ENCODE peak calls at places on chromosomes 2 and 18, in eight cellular contexts. Z is adrenal gland, K is PC-3, R is nephron progenitor cell, E is neural crest cell, L is HCT116, U is GM10248, B is PC-9. S is an unnamed sample.

GRCh38 chr2:204024503-204024902 is 87.9 kb downstream of the ICOS start:
- DNase-seq in R (peak; percentile 27), L (peak; percentile 19), B (no peak), E (peak; percentile 22), K (peak; percentile 68), Z (peak; percentile 19), U (no peak), S (no peak)

GRCh38 chr2:158128168-158128973 is 26.7 kb downstream of the UPP2 start:
- DNase-seq in B (no peak), R (no peak), K (peak; percentile 65), E (no peak), Z (no peak), L (no peak), U (no peak), S (no peak)

GRCh38 chr2:42979416-42979869 is 187.1 kb upstream of the HAAO start:
- DNase-seq in B (no peak), U (no peak), R (no peak), Z (no peak), K (peak; percentile 45), L (no peak), E (no peak), S (no peak)

GRCh38 chr18:74906189-74906588 is 302.8 kb downstream of the PTGR3 start:
- DNase-seq in K (peak; percentile 75), U (no peak), Z (no peak), E (no peak), L (no peak), B (peak; percentile 67), R (no peak), S (no peak)

GRCh38 chr2:72028351-72028995 is 119.2 kb downstream of the CYP26B1 start:
- DNase-seq in R (no peak), L (no peak), U (no peak), B (no peak), K (no peak), Z (no peak), E (peak; percentile 0), S (no peak)

GRCh38 chr2:86097913-86098312 is 7.8 kb downstream of the POLR1A start:
- DNase-seq in U (no peak), B (no peak), Z (no peak), R (no peak), L (no peak), E (no peak), K (no peak), S (no peak)

GRCh38 chr18:49648811-49649210 is 87.0 kb downstream of the LIPG start:
- DNase-seq in R (no peak), L (peak; percentile 6), B (no peak), Z (no peak), U (no peak), E (no peak), K (no peak), S (no peak)

GRCh38 chr2:181190711-181191110 is 210.3 kb downstream of the UBE2E3 start:
- DNase-seq in E (no peak), K (no peak), R (no peak), Z (no peak), L (no peak), U (no peak), B (no peak), S (no peak)

GRCh38 chr2:219247678-219248642 is 2.7 kb downstream of the STK16 start:
- DNase-seq in B (no peak), K (no peak), R (no peak), Z (no peak), U (no peak), E (no peak), L (no peak), S (no peak)

DNA sequence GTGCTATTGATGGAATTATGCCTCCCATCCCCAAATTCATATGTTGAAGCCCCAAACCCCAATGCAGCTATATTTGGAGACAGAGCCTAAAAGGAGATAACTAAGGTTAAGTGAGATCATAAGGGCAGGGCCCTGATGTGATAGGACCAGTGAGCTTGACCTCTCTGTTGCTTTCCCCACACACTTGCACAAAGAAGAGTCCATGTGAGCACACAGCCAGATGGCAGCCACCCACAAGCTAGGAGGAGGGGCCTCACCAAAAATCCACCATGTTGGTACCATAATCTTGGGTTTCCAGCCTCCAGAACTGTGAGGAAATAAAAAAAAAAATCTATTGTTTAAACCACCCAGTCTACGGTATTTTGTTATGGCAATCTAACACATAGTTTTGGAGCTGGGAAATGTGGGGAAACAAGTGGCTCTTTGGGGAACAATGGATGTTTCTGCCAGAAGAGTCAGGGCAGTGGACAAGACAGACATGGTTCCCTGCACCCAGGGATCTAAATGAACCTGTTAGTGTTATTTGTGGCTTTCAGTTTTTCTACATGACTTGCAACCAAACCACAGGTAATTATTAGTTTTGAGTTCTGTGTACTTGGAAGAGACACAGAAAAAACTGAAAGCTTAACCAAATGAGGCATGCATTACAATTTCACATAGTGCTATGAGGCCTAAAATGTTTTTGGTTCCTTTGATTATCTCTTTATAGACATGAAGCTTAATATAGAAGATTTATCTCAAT is 259.1 kb downstream of the LTBP1 start:
- DNase-seq in U (peak; percentile 47), E (no peak), K (no peak), B (no peak), Z (no peak), L (no peak), R (no peak), S (peak; percentile 45)
- TF ChIP-seq CTCF in U (no peak), E (no peak), K (no peak), B (no peak), Z (no peak), L (no peak), R (no peak), S (no peak)

GRCh38 chr2:4110273-4110672 is 406.9 kb downstream of the DCDC2C start:
- DNase-seq in Z (no peak), R (no peak), B (no peak), K (no peak), L (no peak), U (no peak), E (no peak), S (no peak)
- TF ChIP-seq CTCF in Z (no peak), R (no peak), B (no peak), K (peak; percentile 23), L (no peak), U (no peak), E (no peak), S (no peak)

GRCh38 chr2:19377717-19378116 is 19.3 kb upstream of the OSR1 start:
- DNase-seq in Z (no peak), B (no peak), L (no peak), E (no peak), R (no peak), U (no peak), K (no peak), S (no peak)
- TF ChIP-seq CTCF in Z (no peak), B (no peak), L (peak; percentile 34), E (no peak), R (no peak), U (no peak), K (no peak), S (peak; percentile 29)

GRCh38 chr2:9001778-9002177 is 1.7 kb downstream of the MBOAT2 start:
- DNase-seq in Z (no peak), L (no peak), K (no peak), U (no peak), R (no peak), E (no peak), B (no peak), S (no peak)
- TF ChIP-seq CTCF in Z (no peak), L (no peak), K (no peak), U (no peak), R (no peak), E (no peak), B (no peak), S (no peak)

GRCh38 chr2:209577376-209578357 is 153.8 kb downstream of the MAP2 start:
- DNase-seq in Z (no peak), B (no peak), R (no peak), E (no peak), L (peak; percentile 6), U (peak; percentile 16), K (peak; percentile 62), S (peak; percentile 10)
- TF ChIP-seq CTCF in Z (peak; percentile 48), B (peak; percentile 67), R (peak; percentile 40), E (peak; percentile 72), L (peak; percentile 60), U (peak; percentile 26), K (peak; percentile 62), S (peak; percentile 21)

GRCh38 chr18:24731158-24731557 is 270.7 kb downstream of the HRH4 start:
- DNase-seq in K (no peak), E (no peak), R (no peak), B (no peak), Z (no peak), U (no peak), L (no peak), S (no peak)

GRCh38 chr18:24735504-24736243 is 275.2 kb downstream of the HRH4 start:
- DNase-seq in Z (no peak), E (no peak), B (no peak), R (no peak), L (no peak), U (no peak), K (no peak), S (no peak)

GRCh38 chr18:24736686-24737085 is 276.2 kb downstream of the HRH4 start:
- DNase-seq in K (no peak), E (no peak), Z (no peak), U (no peak), B (no peak), R (no peak), L (no peak), S (no peak)

GRCh38 chr18:24731981-24732380 is 271.5 kb downstream of the HRH4 start:
- DNase-seq in E (no peak), K (peak; percentile 49), L (no peak), R (no peak), B (no peak), Z (no peak), U (no peak), S (no peak)

DNA sequence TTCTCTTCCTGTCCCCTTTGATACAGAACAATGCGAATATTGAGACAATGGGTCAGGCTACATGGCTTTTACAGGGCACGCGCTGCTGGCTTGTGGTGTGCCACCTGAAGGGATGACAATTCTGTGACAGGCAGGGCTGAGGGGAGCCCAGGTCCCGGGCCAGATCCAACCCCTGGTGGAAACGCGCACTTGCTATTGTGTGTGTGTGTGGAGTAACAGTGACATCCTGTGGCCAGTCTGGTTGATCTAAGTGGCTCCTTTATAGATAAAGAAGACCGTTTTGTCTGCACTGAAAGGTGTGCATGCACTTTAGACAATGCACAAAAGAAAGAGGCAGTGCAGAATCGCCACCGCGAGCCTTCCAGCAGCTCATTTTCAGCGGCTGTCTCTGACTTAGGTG is 273.6 kb downstream of the HRH4 start:
- DNase-seq in R (peak; percentile 42), U (no peak), B (no peak), E (peak; percentile 28), K (peak; percentile 47), Z (no peak), L (no peak), S (no peak)
- TF ChIP-seq CTCF in R (peak; percentile 52), U (no peak), B (peak; percentile 19), E (peak; percentile 58), K (peak; percentile 60), Z (no peak), L (peak; percentile 46), S (no peak)

GRCh38 chr18:72041313-72042032 is 502.7 kb downstream of the CBLN2 start:
- DNase-seq in K (peak; percentile 2), E (no peak), L (no peak), U (no peak), B (no peak), R (no peak), Z (no peak), S (no peak)
- TF ChIP-seq CTCF in K (peak; percentile 41), E (no peak), L (no peak), U (no peak), B (peak; percentile 23), R (no peak), Z (no peak), S (no peak)

S was measured in GM13977.